ENCODE peak calls at places on chromosomes 4 and X, in six cellular contexts. O is cardiac muscle cell, K is tibial artery, Q is heart left ventricle, X is substantia nigra, I is heart right ventricle. H is an unnamed sample.

GRCh38 chr4:183347586-183347985 is 25.4 kb upstream of the CLDN24 start:
- DNase-seq in Q (no peak), X (no peak), O (peak), I (no peak), K (no peak), H (no peak)

GRCh38 chr4:64539234-64539849 is 130.1 kb upstream of the TECRL start:
- DNase-seq in O (peak), Q (peak), K (no peak), I (no peak), X (peak), H (peak)

GRCh38 chr4:52752921-52753320 is 1.7 kb upstream of the ERVMER34-1 start:
- DNase-seq in I (no peak), Q (no peak), O (no peak), K (no peak), X (no peak), H (no peak)

GRCh38 chrX:43345166-43345565 is 310.9 kb upstream of the MAOA start:
- DNase-seq in X (no peak), Q (no peak), O (no peak), K (no peak), I (no peak), H (no peak)

GRCh38 chr4:126766266-126766665 is 866.5 kb upstream of the INTU start:
- DNase-seq in K (no peak), O (peak), I (no peak), Q (peak), X (no peak), H (no peak)

GRCh38 chr4:75623036-75623435 is 7.3 kb downstream of the CDKL2 start:
- DNase-seq in Q (no peak), O (no peak), K (no peak), X (no peak), I (no peak), H (no peak)

GRCh38 chr4:146435962-146436361 is 85.8 kb downstream of the SLC10A7 start:
- DNase-seq in O (no peak), X (no peak), Q (no peak), I (no peak), K (no peak), H (no peak)

GRCh38 chrX:23699636-23700194 is 32.4 kb downstream of the PRDX4 start:
- DNase-seq in X (no peak), Q (no peak), I (no peak), O (peak), K (peak), H (no peak)

GRCh38 chr4:37667197-37668100 is 18.7 kb downstream of the RELL1 start:
- DNase-seq in Q (no peak), K (no peak), X (no peak), I (no peak), O (no peak), H (no peak)

GRCh38 chr4:789571-790465 is 36.1 kb downstream of the CPLX1 start:
- DNase-seq in K (no peak), Q (no peak), I (no peak), X (no peak), O (no peak), H (no peak)

GRCh38 chr4:4818440-4819212 is 40.8 kb upstream of the MSX1 start:
- DNase-seq in K (no peak), X (no peak), Q (no peak), O (no peak), I (no peak), H (no peak)

GRCh38 chr4:114754616-114755015 is 156.0 kb downstream of the UGT8 start:
- DNase-seq in I (no peak), O (no peak), K (no peak), X (no peak), Q (no peak), H (no peak)

GRCh38 chrX:142068365-142068764 is 136.7 kb downstream of the MAGEC2 start:
- DNase-seq in K (no peak), I (no peak), X (no peak), O (no peak), Q (no peak), H (no peak)

GRCh38 chr4:180028682-180029081 is 2214.5 kb upstream of the TENM3 start:
- DNase-seq in Q (no peak), O (no peak), X (peak), K (no peak), I (no peak), H (peak)

GRCh38 chrX:70168238-70169188 is 8.8 kb upstream of the DGAT2L6 start:
- DNase-seq in I (no peak), Q (no peak), K (peak), O (peak), X (no peak), H (no peak)

GRCh38 chr4:89800012-89800516 is 36.9 kb downstream of the SNCA start:
- DNase-seq in O (peak), I (no peak), K (no peak), Q (no peak), X (no peak), H (no peak)

GRCh38 chr4:145186719-145187118 is 6.3 kb upstream of the OTUD4 start:
- DNase-seq in X (no peak), I (no peak), O (no peak), K (no peak), Q (no peak), H (no peak)

GRCh38 chr4:159229164-159229563 is 126.3 kb downstream of the RAPGEF2 start:
- DNase-seq in K (no peak), Q (no peak), O (peak), X (no peak), I (no peak), H (peak)

DNA sequence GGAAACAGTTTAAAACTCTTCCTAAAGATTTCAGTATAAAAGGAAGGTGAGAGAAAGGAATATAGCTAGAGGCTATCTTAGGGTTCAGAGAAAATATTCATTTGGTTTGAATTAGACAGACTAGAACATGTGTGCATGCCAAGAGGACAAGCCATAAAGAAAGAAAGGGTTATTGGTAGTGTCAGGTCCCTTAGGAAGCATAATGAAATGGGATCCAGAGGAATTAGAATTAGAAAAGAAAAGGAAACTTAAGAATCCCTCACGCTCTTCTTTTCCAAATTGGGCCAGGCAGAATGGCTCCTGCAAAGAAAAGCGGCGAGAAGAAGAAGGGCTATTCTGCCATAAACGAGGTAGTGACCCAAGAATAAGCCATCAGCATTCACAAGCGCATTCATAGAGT is 4.8 kb upstream of the ABCG2 start:
- DNase-seq in X (no peak), K (no peak), I (no peak), O (no peak), Q (no peak), H (peak)
- H3K27ac ChIP-seq in X (no peak), K (no peak), I (no peak), O (no peak), Q (no peak), H (peak)

DNA sequence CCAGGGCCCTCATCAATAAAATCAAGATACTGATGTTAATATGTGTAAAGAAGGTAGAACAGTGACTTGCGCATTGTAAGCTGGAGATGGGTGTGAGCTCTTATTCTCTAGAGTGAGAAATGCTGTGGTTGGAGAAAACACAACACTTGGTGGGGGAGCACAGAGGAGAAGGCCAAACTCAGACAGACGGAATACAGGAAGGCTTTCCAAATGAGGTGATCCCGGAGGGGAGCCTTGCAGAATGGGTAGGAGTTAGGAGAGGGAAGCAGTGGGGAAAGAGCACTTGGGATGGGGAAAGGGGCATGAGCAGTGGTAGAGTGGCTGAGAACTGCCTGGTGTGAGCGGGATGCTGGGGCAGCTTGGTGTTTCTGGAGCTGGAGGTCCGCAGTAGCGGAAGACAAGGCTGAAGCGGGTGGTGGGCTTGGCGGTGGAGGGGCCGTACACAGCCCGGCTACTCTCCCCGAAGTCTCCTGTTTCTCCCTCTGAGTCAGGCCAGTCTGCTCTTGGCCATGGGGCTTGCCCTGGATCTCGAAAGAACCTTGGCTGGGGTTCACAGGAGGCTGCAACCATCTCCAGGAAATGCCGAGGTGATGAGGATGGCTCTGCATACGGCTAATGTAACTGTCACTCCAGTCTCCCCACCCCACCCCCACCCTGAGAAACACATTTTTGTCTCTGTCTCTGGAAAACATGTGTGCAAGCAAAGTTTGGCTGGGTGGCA is 11.3 kb upstream of the PLAC1 start:
- DNase-seq in X (no peak), O (peak), I (peak), K (peak), Q (peak), H (no peak)
- H3K27ac ChIP-seq in X (no peak), O (no peak), I (no peak), K (no peak), Q (no peak), H (no peak)

GRCh38 chr4:148060264-148061138 is 328.6 kb downstream of the ARHGAP10 start:
- DNase-seq in I (no peak), Q (no peak), K (no peak), O (no peak), X (no peak), H (no peak)

GRCh38 chr4:148058160-148058859 is 326.4 kb downstream of the ARHGAP10 start:
- DNase-seq in I (no peak), X (no peak), O (no peak), K (no peak), Q (no peak), H (no peak)

GRCh38 chr4:148061795-148062194 is 329.9 kb downstream of the ARHGAP10 start:
- DNase-seq in X (no peak), K (no peak), I (no peak), Q (no peak), O (no peak), H (no peak)

GRCh38 chr4:148061139-148061476 is 329.2 kb downstream of the ARHGAP10 start:
- DNase-seq in K (no peak), O (no peak), X (no peak), Q (no peak), I (no peak), H (no peak)

GRCh38 chr4:148059617-148060180 is 327.8 kb downstream of the ARHGAP10 start:
- DNase-seq in I (no peak), Q (peak), O (no peak), K (no peak), X (no peak), H (no peak)
- H3K27ac ChIP-seq in I (no peak), Q (peak), O (no peak), K (no peak), X (no peak), H (no peak)

GRCh38 chrX:97065973-97066372 is 182.3 kb downstream of the RPA4 start:
- DNase-seq in X (no peak), Q (no peak), O (no peak), I (no peak), K (no peak), H (no peak)
- H3K27ac ChIP-seq in X (no peak), Q (no peak), O (no peak), I (no peak), K (no peak), H (no peak)

GRCh38 chrX:102651242-102651967 is at the start of gene GPRASP1:
- DNase-seq in O (peak), X (peak), I (peak), Q (peak), K (peak), H (peak)

GRCh38 chrX:102650903-102651241 is 411 bp upstream of the GPRASP1 start:
- DNase-seq in Q (no peak), I (no peak), X (no peak), K (no peak), O (no peak), H (no peak)

GRCh38 chrX:102654696-102655095 is 3.4 kb downstream of the GPRASP1 start:
- DNase-seq in Q (peak), O (peak), I (no peak), X (peak), K (no peak), H (no peak)

GRCh38 chrX:102651968-102652744 is 873 bp downstream of the GPRASP1 start:
- DNase-seq in X (peak), K (peak), I (no peak), Q (peak), O (peak), H (no peak)
- H3K27ac ChIP-seq in X (peak), K (peak), I (no peak), Q (peak), O (no peak), H (no peak)

GRCh38 chr4:169332595-169332994 is 61.8 kb upstream of the SH3RF1 start:
- DNase-seq in O (no peak), K (no peak), I (no peak), X (no peak), Q (no peak), H (no peak)

GRCh38 chr4:169334335-169334734 is 63.6 kb upstream of the SH3RF1 start:
- DNase-seq in K (no peak), O (no peak), X (no peak), Q (no peak), I (no peak), H (no peak)

GRCh38 chr4:169337510-169337909 is 66.8 kb upstream of the SH3RF1 start:
- DNase-seq in X (no peak), O (peak), Q (no peak), K (no peak), I (no peak), H (no peak)

GRCh38 chr4:169333265-169333664 is 62.5 kb upstream of the SH3RF1 start:
- DNase-seq in O (no peak), X (no peak), I (no peak), K (no peak), Q (no peak), H (no peak)

GRCh38 chr4:169335331-169335730 is 64.6 kb upstream of the SH3RF1 start:
- DNase-seq in X (no peak), Q (no peak), K (no peak), O (peak), I (no peak), H (no peak)
- H3K27ac ChIP-seq in X (no peak), Q (no peak), K (no peak), O (no peak), I (no peak), H (no peak)

GRCh38 chr4:77001907-77002306 is 52.4 kb downstream of the SEPTIN11 start:
- DNase-seq in X (no peak), Q (no peak), O (peak), I (no peak), K (no peak), H (peak)
- H3K27ac ChIP-seq in X (no peak), Q (no peak), O (peak), I (no peak), K (no peak), H (peak)

H was measured in neuronal stem cell.